ENCODE peak calls at places on chromosome 2, in six cellular contexts. E is aorta, Y is Panc1, B is astrocyte of the spinal cord, C is neural progenitor cell, F is Peyer's patch. P is an unnamed sample.

GRCh38 chr2:46776687-46777327 is 138.8 kb downstream of the MCFD2 start:
- DNase-seq in E (no peak), Y (peak), B (peak), C (peak), F (no peak), P (no peak)

GRCh38 chr2:109372171-109372568 is 241.6 kb downstream of the SEPTIN10 start:
- DNase-seq in E (no peak), Y (no peak), B (no peak), C (no peak), F (peak), P (peak)

GRCh38 chr2:222952204-222952603 is 91.4 kb downstream of the ACSL3 start:
- DNase-seq in E (no peak), Y (no peak), B (no peak), C (no peak), F (no peak), P (no peak)

GRCh38 chr2:13180729-13181128 is 464.0 kb downstream of the TRIB2 start:
- DNase-seq in E (no peak), Y (no peak), B (no peak), C (no peak), F (no peak), P (no peak)

GRCh38 chr2:150319632-150320555 is 167.6 kb downstream of the RND3 start:
- DNase-seq in E (no peak), Y (no peak), B (no peak), C (no peak), F (no peak), P (no peak)

GRCh38 chr2:127735537-127736399 is 34.5 kb downstream of the SFT2D3 start:
- DNase-seq in E (no peak), Y (no peak), B (no peak), C (no peak), F (no peak), P (no peak)

GRCh38 chr2:157786663-157787363 is 89.3 kb downstream of the ACVR1 start:
- DNase-seq in E (no peak), Y (no peak), B (no peak), C (no peak), F (no peak), P (no peak)

GRCh38 chr2:24825883-24826800 is 32.9 kb downstream of the CENPO start:
- DNase-seq in E (peak), Y (no peak), B (no peak), C (no peak), F (peak), P (no peak)

GRCh38 chr2:102063360-102063947 is 71.7 kb downstream of the IL1R2 start:
- DNase-seq in E (peak), Y (no peak), B (peak), C (no peak), F (no peak), P (no peak)

GRCh38 chr2:60500861-60501260 is 52.6 kb downstream of the BCL11A start:
- DNase-seq in E (no peak), Y (no peak), B (no peak), C (no peak), F (no peak), P (no peak)

GRCh38 chr2:38734299-38735058 is 16.7 kb downstream of the SRSF7 start:
- DNase-seq in E (no peak), Y (no peak), B (no peak), C (no peak), F (no peak), P (no peak)

GRCh38 chr2:64966839-64967238 is 22.4 kb upstream of the SLC1A4 start:
- DNase-seq in E (no peak), Y (no peak), B (no peak), C (no peak), F (no peak), P (no peak)

GRCh38 chr2:63681896-63682295 is 93.1 kb downstream of the MDH1 start:
- DNase-seq in E (no peak), Y (no peak), B (no peak), C (no peak), F (no peak), P (no peak)

GRCh38 chr2:19046986-19047780 is 311.2 kb downstream of the OSR1 start:
- DNase-seq in E (no peak), Y (no peak), B (peak), C (no peak), F (no peak), P (no peak)

GRCh38 chr2:96809216-96809882 is 6.7 kb upstream of the CNNM3 start:
- DNase-seq in E (no peak), Y (no peak), B (no peak), C (no peak), F (no peak), P (no peak)

GRCh38 chr2:226136739-226137138 is 662.9 kb downstream of the IRS1 start:
- DNase-seq in E (no peak), Y (no peak), B (no peak), C (no peak), F (no peak), P (no peak)

GRCh38 chr2:99512081-99512480 is 22.3 kb upstream of the REV1 start:
- DNase-seq in E (no peak), Y (no peak), B (no peak), C (no peak), F (no peak), P (no peak)

GRCh38 chr2:74703373-74703772 is 49.3 kb downstream of the SEMA4F start:
- DNase-seq in E (no peak), Y (no peak), B (no peak), C (no peak), F (no peak), P (no peak)

GRCh38 chr2:147789720-147790119 is 55.1 kb upstream of the ACVR2A start:
- DNase-seq in E (no peak), Y (no peak), B (peak), C (no peak), F (no peak), P (no peak)

GRCh38 chr2:196590286-196590685 is 49.2 kb upstream of the CCDC150 start:
- DNase-seq in E (no peak), Y (no peak), B (peak), C (no peak), F (no peak), P (no peak)

GRCh38 chr2:55047677-55048299 is 2.5 kb downstream of the RTN4 start:
- DNase-seq in E (no peak), Y (no peak), B (peak), C (no peak), F (no peak), P (no peak)

GRCh38 chr2:182540236-182540635 is 113.4 kb upstream of the PDE1A start:
- DNase-seq in E (no peak), Y (no peak), B (no peak), C (no peak), F (no peak), P (no peak)

GRCh38 chr2:156589381-156590079 is 153.4 kb downstream of the GPD2 start:
- DNase-seq in E (no peak), Y (peak), B (peak), C (peak), F (no peak), P (no peak)

GRCh38 chr2:178452334-178452733 is 1.2 kb downstream of the PJVK start:
- DNase-seq in E (no peak), Y (no peak), B (no peak), C (no peak), F (no peak), P (no peak)

GRCh38 chr2:220664272-220665107 is 907.6 kb downstream of the EPHA4 start:
- DNase-seq in E (no peak), Y (no peak), B (no peak), C (no peak), F (no peak), P (no peak)

GRCh38 chr2:61640406-61640805 is 102.2 kb upstream of the XPO1 start:
- DNase-seq in E (no peak), Y (no peak), B (no peak), C (peak), F (no peak), P (no peak)

GRCh38 chr2:54599326-54599710 is 124.1 kb upstream of the EML6 start:
- DNase-seq in E (no peak), Y (no peak), B (no peak), C (no peak), F (no peak), P (no peak)

GRCh38 chr2:192148620-192149321 is 46.0 kb downstream of the TMEFF2 start:
- DNase-seq in E (no peak), Y (no peak), B (peak), C (no peak), F (no peak), P (no peak)

GRCh38 chr2:59389240-59389639 is 1148.1 kb upstream of the FANCL start:
- DNase-seq in E (no peak), Y (no peak), B (no peak), C (no peak), F (no peak), P (peak)

GRCh38 chr2:173823540-173823939 is 141.6 kb downstream of the SP3 start:
- DNase-seq in E (no peak), Y (no peak), B (no peak), C (no peak), F (no peak), P (no peak)

GRCh38 chr2:45285791-45286390 is 276.6 kb upstream of the SIX2 start:
- DNase-seq in E (no peak), Y (no peak), B (no peak), C (no peak), F (no peak), P (no peak)

GRCh38 chr2:165469417-165469816 is at the start of gene CSRNP3:
- DNase-seq in E (no peak), Y (no peak), B (peak), C (peak), F (peak), P (peak)
- H3K4me3 ChIP-seq in E (peak), Y (no peak), B (peak), C (peak), F (peak), P (peak)

GRCh38 chr2:98473995-98474780 is 29.5 kb downstream of the INPP4A start:
- DNase-seq in E (no peak), Y (no peak), B (no peak), C (no peak), F (no peak), P (no peak)

GRCh38 chr2:98472132-98472650 is 27.5 kb downstream of the INPP4A start:
- DNase-seq in E (no peak), Y (no peak), B (no peak), C (no peak), F (no peak), P (no peak)

GRCh38 chr2:98471402-98472131 is 26.9 kb downstream of the INPP4A start:
- DNase-seq in E (no peak), Y (no peak), B (no peak), C (no peak), F (no peak), P (no peak)

GRCh38 chr2:98474979-98475632 is 30.4 kb downstream of the INPP4A start:
- DNase-seq in E (no peak), Y (no peak), B (no peak), C (no peak), F (no peak), P (no peak)

DNA sequence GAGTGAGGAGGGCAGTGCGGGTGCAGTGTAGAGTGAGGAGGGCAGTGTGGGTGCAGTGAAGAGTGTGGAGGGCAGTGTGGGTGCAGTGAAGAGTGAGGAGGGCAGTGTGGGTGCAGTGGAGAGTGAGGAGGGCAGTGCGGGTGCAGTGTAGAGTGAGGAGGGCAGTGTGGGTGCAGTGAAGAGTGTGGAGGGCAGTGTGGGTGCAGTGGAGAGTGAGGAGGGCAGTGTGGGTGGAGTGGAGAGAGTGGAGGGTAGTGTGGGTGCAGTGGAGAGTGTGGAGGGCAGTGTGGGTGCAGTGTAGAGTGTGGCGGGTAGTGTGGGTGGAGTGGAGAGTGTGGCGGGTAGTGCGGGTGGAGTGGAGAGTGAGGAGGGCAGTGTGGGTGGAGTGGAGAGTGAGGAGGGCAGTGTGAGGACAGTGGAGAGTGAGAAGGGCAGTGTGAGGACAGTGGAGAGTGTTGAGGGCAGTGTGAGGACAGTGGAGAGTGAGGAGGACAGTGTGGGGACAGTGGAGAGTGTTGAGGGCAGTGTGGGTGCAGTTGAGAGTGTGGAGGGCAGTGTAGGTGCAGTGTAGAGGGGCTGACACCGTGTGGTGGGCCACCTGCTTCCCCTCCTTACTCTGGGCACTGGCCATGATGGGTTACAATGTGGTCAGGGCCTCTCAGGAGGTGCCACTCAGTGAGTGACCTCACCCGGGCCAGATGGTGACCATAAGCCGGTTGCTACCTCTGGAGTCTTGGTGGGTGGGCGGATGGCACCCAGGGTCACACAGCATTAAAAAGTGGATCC is 28.5 kb downstream of the INPP4A start:
- DNase-seq in E (no peak), Y (no peak), B (no peak), C (no peak), F (no peak), P (no peak)
- H3K4me3 ChIP-seq in E (no peak), Y (no peak), B (no peak), C (no peak), F (no peak), P (no peak)

GRCh38 chr2:210559167-210559566 is 2.8 kb downstream of the CPS1 start:
- DNase-seq in E (no peak), Y (no peak), B (no peak), C (no peak), F (no peak), P (no peak)
- H3K4me3 ChIP-seq in E (no peak), Y (no peak), B (no peak), C (no peak), F (no peak), P (no peak)

GRCh38 chr2:85011747-85012146 is 40.8 kb downstream of the KCMF1 start:
- DNase-seq in E (no peak), Y (no peak), B (no peak), C (peak), F (no peak), P (no peak)

GRCh38 chr2:85009019-85009618 is 38.2 kb downstream of the KCMF1 start:
- DNase-seq in E (no peak), Y (no peak), B (no peak), C (no peak), F (no peak), P (no peak)

GRCh38 chr2:85011098-85011497 is 40.1 kb downstream of the KCMF1 start:
- DNase-seq in E (no peak), Y (no peak), B (no peak), C (no peak), F (no peak), P (no peak)

GRCh38 chr2:85012431-85012830 is 41.5 kb downstream of the KCMF1 start:
- DNase-seq in E (no peak), Y (no peak), B (no peak), C (no peak), F (no peak), P (no peak)

GRCh38 chr2:85008252-85008651 is 37.3 kb downstream of the KCMF1 start:
- DNase-seq in E (no peak), Y (no peak), B (no peak), C (no peak), F (no peak), P (no peak)
- H3K4me3 ChIP-seq in E (no peak), Y (no peak), B (no peak), C (no peak), F (no peak), P (no peak)

GRCh38 chr2:30136729-30137444 is 9.9 kb upstream of the YPEL5 start:
- DNase-seq in E (no peak), Y (no peak), B (no peak), C (no peak), F (no peak), P (no peak)

GRCh38 chr2:30139131-30139870 is 7.5 kb upstream of the YPEL5 start:
- DNase-seq in E (no peak), Y (no peak), B (no peak), C (no peak), F (no peak), P (no peak)

GRCh38 chr2:30141136-30141535 is 5.7 kb upstream of the YPEL5 start:
- DNase-seq in E (no peak), Y (no peak), B (no peak), C (no peak), F (no peak), P (no peak)

GRCh38 chr2:30134582-30134981 is 12.2 kb upstream of the YPEL5 start:
- DNase-seq in E (no peak), Y (no peak), B (no peak), C (no peak), F (no peak), P (no peak)

GRCh38 chr2:30135541-30135940 is 11.3 kb upstream of the YPEL5 start:
- DNase-seq in E (no peak), Y (no peak), B (no peak), C (no peak), F (no peak), P (no peak)
- H3K4me3 ChIP-seq in E (no peak), Y (no peak), B (no peak), C (no peak), F (no peak), P (no peak)

DNA sequence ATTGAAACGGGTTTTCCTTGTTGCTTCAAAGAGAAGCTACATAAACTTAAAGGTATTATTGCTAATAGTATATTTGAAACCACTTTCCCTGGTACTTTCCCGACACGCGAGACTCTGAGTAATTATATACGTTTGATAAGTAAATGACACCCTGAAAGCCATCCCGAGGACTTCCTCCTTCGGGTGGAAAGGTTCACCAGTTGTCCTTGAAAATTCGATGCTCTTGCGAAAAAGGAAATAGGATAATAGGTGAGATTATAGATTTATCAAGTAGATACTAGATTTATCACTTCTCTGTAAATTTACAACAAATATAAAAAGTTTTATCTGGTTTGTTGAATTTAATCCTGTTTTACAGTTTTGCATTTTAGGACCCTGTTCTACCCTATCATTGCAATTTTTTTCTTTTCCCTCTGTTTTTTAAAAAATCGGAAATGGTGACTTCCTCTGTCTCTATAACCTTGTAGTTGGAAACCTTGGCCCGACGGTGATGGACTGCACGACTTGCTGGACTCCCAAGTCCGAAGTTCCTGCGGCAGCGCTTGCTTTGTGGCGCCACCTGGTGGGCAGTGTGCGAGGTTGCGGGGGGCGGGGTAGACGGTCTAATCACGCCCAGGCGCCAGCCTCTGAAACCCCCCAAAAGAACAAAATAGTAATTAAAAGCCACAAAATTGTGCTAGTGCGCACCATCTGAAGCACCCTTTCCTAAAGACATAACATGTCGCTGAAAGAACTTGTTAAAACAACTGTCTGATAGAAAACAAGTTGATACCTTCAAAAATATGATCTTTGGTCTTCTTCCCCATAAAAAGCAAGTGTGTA is 982 bp upstream of the DLX2 start:
- DNase-seq in E (peak), Y (no peak), B (peak), C (peak), F (peak), P (peak)
- H3K4me3 ChIP-seq in E (no peak), Y (peak), B (no peak), C (peak), F (peak), P (peak)

DNA sequence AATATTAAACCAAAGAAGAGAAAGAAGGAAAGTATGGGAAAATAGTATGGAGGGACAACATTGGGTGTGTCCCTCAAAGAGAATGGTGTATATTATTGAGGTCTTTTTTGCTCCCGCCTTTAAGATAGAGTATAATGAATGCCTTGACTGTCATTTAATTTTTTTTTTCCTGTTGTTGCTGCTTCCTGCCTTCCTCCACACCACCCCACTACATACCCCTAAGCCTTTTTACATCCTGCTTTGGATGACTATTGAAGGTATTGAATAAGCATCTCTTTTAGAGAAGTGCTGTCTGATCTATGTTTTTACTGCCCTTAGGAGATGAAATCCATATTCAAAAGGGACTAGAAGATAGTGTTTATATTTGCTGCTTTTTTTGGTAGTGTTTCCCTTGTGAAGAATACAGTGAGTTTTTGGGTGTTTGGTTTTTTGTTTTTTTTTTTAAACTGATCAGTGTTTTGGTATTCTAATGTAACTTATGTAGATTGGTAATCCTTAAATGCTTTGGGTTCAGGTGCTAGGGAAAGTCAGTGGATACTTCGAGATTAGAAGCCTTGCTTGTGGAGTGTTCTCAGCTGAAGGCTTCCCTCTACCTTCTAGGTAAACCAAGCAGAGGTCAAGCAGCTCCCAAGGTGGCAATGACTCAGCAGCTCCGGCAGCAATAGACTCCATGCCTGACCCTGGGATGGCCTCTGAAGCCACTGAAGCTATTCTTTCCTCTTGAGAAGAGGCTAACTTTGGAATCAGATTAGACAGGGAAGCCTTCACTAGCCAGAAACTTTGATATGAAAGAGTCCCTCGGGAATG is 5.0 kb downstream of the FZD7 start:
- DNase-seq in E (no peak), Y (no peak), B (peak), C (peak), F (peak), P (no peak)
- H3K4me3 ChIP-seq in E (no peak), Y (peak), B (peak), C (peak), F (peak), P (no peak)

DNA sequence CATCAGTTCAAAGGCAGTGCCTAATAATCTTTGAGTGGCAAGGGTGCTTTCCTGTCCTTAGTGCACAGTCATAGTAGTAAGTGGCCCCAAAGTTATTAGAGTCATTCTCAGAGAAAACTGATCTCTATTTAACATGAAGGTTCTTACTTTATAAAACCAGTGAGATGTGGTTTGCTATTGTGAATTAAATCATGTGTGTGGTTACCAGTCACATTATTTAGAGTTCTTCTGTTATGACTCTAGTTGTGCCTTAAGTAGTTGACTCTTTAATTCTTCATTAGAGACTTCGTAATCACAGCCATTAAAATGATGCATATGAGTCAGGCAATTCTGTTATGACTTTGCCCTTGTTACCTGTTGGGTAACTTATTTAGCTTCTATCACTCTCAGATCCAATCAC is 1392.9 kb upstream of the ACVR2A start:
- DNase-seq in E (no peak), Y (no peak), B (no peak), C (no peak), F (no peak), P (no peak)
- H3K4me3 ChIP-seq in E (no peak), Y (no peak), B (no peak), C (no peak), F (no peak), P (no peak)

GRCh38 chr2:154697422-154698237 is 865 bp upstream of the KCNJ3 start:
- DNase-seq in E (peak), Y (no peak), B (no peak), C (peak), F (peak), P (no peak)
- H3K4me3 ChIP-seq in E (peak), Y (peak), B (peak), C (peak), F (peak), P (no peak)

P was measured in RWPE2.